ENCODE peak calls at places on chromosomes 3 and 15, in ten cellular contexts. A is cardiac fibroblast, B is astrocyte, D is A673, Q is IMR-90, N is stomach, X is upper lobe of right lung, F is neural progenitor cell, R is endodermal cell, H is endothelial cell. U is an unnamed sample.
A peak's percentile ranks its signal among the peaks of the same experiment; 100 is the strongest.

GRCh38 chr15:45307230-45307924 is 55.3 kb downstream of the SLC28A2 start:
- DNase-seq in H (no peak), N (no peak), B (peak; percentile 65), X (no peak), A (peak; percentile 56), R (no peak), Q (peak; percentile 59), D (peak; percentile 56), F (peak; percentile 5), U (no peak)

GRCh38 chr3:107989651-107990050 is 101.2 kb downstream of the CD47 start:
- DNase-seq in Q (no peak), H (no peak), D (no peak), A (no peak), B (no peak), F (no peak), X (no peak), N (no peak), R (no peak), U (no peak)

GRCh38 chr3:129045675-129046036 is 14.9 kb upstream of the GP9 start:
- DNase-seq in F (no peak), R (peak; percentile 58), D (no peak), H (no peak), A (no peak), N (no peak), X (no peak), Q (no peak), B (no peak), U (no peak)

GRCh38 chr15:93466380-93466779 is 377.4 kb upstream of the RGMA start:
- DNase-seq in F (peak; percentile 28), X (no peak), Q (no peak), D (no peak), B (no peak), A (no peak), R (no peak), N (no peak), H (no peak), U (no peak)

GRCh38 chr15:40461958-40462357 is 8.8 kb upstream of the CHST14 start:
- DNase-seq in X (peak; percentile 57), D (no peak), A (no peak), F (no peak), N (no peak), R (no peak), Q (no peak), B (no peak), H (no peak), U (no peak)

GRCh38 chr3:170352936-170353335 is 4.6 kb upstream of the SKIL start:
- DNase-seq in N (no peak), R (no peak), D (no peak), A (no peak), B (no peak), H (no peak), F (no peak), Q (no peak), X (no peak), U (no peak)

GRCh38 chr3:10962481-10963036 is 30.0 kb upstream of the SLC6A1 start:
- DNase-seq in R (no peak), Q (no peak), H (no peak), A (no peak), F (no peak), N (no peak), D (no peak), B (no peak), X (no peak), U (no peak)

GRCh38 chr3:107024481-107025153 is 352.6 kb upstream of the CCDC54 start:
- DNase-seq in X (no peak), D (peak; percentile 48), F (no peak), R (no peak), A (no peak), B (no peak), Q (no peak), H (no peak), N (no peak), U (no peak)

GRCh38 chr3:48016336-48016973 is at the start of gene MAP4:
- DNase-seq in Q (peak; percentile 34), R (no peak), N (no peak), F (no peak), H (no peak), X (no peak), B (no peak), A (peak; percentile 64), D (peak; percentile 66), U (no peak)

GRCh38 chr15:66070220-66070934 is 183.2 kb downstream of the MEGF11 start:
- DNase-seq in F (no peak), B (no peak), N (no peak), X (no peak), Q (no peak), R (no peak), D (no peak), A (no peak), H (no peak), U (no peak)

GRCh38 chr3:25503758-25504157 is 75.7 kb downstream of the RARB start:
- DNase-seq in F (no peak), N (no peak), A (no peak), Q (no peak), X (no peak), H (no peak), B (no peak), D (peak; percentile 64), R (no peak), U (no peak)
- TF ChIP-seq CTCF in F (no peak), N (no peak), A (no peak), Q (no peak), X (no peak), H (no peak), B (no peak), D (no peak), R (no peak), U (no peak)

GRCh38 chr3:127002195-127003174 is 19.6 kb downstream of the PLXNA1 start:
- DNase-seq in D (peak; percentile 81), N (peak; percentile 71), R (peak; percentile 97), B (peak; percentile 86), A (peak; percentile 93), F (peak; percentile 94), X (peak; percentile 93), Q (peak; percentile 89), H (peak; percentile 90), U (peak; percentile 95)
- TF ChIP-seq CTCF in D (peak; percentile 71), N (no peak), R (peak; percentile 81), B (peak; percentile 35), A (peak; percentile 47), F (peak; percentile 76), X (peak; percentile 50), Q (peak; percentile 69), H (peak; percentile 45), U (peak; percentile 77)

GRCh38 chr15:49900836-49901235 is 218.2 kb downstream of the ATP8B4 start:
- DNase-seq in B (no peak), H (no peak), N (no peak), D (peak; percentile 21), X (no peak), A (no peak), Q (no peak), R (no peak), F (no peak), U (no peak)

GRCh38 chr15:49904296-49904695 is 214.7 kb downstream of the ATP8B4 start:
- DNase-seq in D (no peak), N (no peak), Q (no peak), X (no peak), R (no peak), B (no peak), A (peak; percentile 42), F (no peak), H (no peak), U (no peak)

GRCh38 chr15:49900036-49900435 is 219.0 kb downstream of the ATP8B4 start:
- DNase-seq in A (no peak), Q (peak; percentile 52), D (no peak), H (no peak), N (no peak), X (no peak), F (no peak), R (no peak), B (no peak), U (no peak)

GRCh38 chr15:49902791-49903481 is 216.1 kb downstream of the ATP8B4 start:
- DNase-seq in F (no peak), A (peak; percentile 86), B (peak; percentile 66), X (no peak), D (no peak), H (no peak), R (no peak), Q (peak; percentile 66), N (no peak), U (no peak)

DNA sequence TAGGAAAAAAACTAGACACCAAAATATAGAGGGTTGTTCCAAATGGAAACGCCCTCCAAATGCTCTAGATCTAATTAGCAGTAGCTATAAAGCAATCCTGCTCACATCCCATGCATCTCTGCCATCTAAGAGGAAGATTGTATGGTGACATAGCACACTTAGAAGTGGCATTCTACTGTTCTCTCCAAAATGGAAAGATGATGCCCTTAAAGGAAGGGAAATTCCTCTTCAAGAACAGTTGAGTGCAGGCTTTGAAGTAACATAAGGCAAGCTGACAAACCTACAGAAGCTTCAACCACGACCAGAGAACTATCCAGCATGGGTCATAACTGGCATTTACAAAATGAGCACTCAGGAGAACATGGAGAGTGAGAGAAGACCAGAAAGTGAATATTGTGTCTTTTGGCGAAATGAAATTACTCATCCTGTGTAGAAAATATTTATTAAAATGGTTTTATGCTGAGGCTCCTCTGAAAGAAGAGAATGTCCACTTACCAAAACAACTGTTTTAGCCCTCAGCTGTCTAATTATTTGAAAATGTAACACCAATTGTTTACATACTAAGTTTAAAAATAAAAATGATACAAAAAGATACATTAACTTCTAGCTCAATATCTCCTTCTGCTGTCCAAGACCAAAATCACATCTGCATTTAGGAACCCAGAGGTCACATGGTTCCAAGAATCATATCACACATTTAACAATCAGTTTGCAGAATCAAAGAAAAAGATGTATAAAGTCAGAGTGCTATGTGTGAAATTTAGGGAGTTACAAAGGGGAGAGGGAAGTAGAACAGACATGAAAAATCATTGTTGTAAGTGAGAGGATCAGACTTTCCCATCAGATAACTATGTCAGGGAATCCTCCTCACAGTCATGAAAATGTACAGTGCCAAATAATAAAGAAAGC is 216.9 kb downstream of the ATP8B4 start:
- DNase-seq in N (no peak), A (peak; percentile 78), D (no peak), B (peak; percentile 32), X (no peak), R (no peak), Q (peak; percentile 65), F (no peak), H (no peak), U (no peak)
- TF ChIP-seq CTCF in N (no peak), A (peak; percentile 51), D (peak; percentile 14), B (peak; percentile 37), X (peak; percentile 15), R (no peak), Q (peak; percentile 66), F (no peak), H (no peak), U (peak; percentile 51)

DNA sequence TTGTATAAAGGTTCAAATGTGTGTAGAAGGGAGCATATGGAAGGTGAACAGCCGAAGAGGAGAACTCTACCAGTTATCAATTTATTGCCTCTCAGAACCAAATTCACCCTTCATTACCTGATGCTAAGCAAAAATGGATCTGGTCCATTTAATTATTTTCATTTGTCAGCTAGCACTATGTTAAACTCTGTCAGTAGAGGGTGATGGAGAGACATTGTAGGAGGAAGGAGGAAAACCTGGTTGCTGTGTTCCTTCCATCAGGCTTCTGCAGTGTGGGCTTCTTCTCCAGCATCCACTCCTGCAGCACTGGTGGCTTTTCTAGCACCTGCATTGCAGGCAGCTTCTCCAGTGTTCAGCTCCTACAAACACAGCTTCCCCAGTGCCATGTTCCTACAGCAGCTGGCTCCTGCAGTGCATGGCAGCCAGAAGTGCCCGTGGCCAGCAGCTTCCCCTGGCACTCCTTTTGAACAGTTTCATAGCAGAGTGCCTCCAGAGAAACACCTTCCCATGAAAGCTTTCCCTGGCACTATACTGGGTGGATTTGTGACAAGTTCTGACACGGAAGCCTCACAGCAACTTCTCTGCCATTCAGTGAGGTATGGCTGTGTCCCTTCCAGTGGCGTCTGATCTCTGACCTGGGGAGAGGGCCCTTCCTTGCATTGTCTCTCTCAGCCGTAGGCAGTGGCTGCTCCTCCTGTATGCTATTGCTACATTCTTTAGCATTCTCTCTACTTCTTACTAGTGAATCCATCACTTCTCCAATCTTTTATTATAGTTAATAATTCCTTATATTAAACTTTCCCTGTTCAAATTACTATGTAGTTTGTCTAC is 14.6 kb upstream of the IL17RD start:
- DNase-seq in D (no peak), X (no peak), N (no peak), R (no peak), A (peak; percentile 44), Q (peak; percentile 26), B (no peak), H (no peak), F (peak; percentile 61), U (no peak)
- TF ChIP-seq CTCF in D (peak; percentile 35), X (no peak), N (no peak), R (peak; percentile 77), A (peak; percentile 58), Q (peak; percentile 44), B (peak; percentile 33), H (no peak), F (peak; percentile 60), U (peak; percentile 51)

U was measured in osteocyte.